ENCODE peak calls at places on chromosomes 1 and 21, in nine cellular contexts. V, B, U, F, P, E, X, M and N are unnamed samples.

GRCh38 chr1:99647460-99647859 is 1.5 kb downstream of the PALMD start:
- DNase-seq in V (no peak), B (no peak), U (no peak), F (no peak), P (no peak), E (no peak), X (no peak), M (no peak), N (no peak)

GRCh38 chr1:117479086-117479485 is 111.8 kb downstream of the MAN1A2 start:
- DNase-seq in V (no peak), B (no peak), U (no peak), F (no peak), P (no peak), E (no peak), X (no peak), M (no peak), N (no peak)

GRCh38 chr1:234659538-234659937 is 49.6 kb upstream of the IRF2BP2 start:
- DNase-seq in V (no peak), B (peak; percentile 69), U (no peak), F (peak; percentile 77), P (no peak), E (no peak), X (peak; percentile 87), M (peak; percentile 89), N (no peak)

GRCh38 chr1:71834570-71835441 is 447.5 kb downstream of the NEGR1 start:
- DNase-seq in V (no peak), B (no peak), U (no peak), F (no peak), P (no peak), E (no peak), X (no peak), M (peak; percentile 2), N (no peak)

GRCh38 chr1:6464514-6464836 is 1.5 kb downstream of the TNFRSF25 start:
- DNase-seq in V (peak; percentile 40), B (no peak), U (peak; percentile 58), F (no peak), P (peak; percentile 37), E (peak; percentile 43), X (no peak), M (no peak), N (no peak)

GRCh38 chr21:36624105-36624504 is 74.8 kb upstream of the SIM2 start:
- DNase-seq in V (no peak), B (no peak), U (no peak), F (no peak), P (no peak), E (no peak), X (no peak), M (no peak), N (no peak)

GRCh38 chr1:7573481-7573880 is 197.6 kb upstream of the VAMP3 start:
- DNase-seq in V (no peak), B (no peak), U (no peak), F (no peak), P (no peak), E (no peak), X (no peak), M (no peak), N (no peak)

GRCh38 chr1:54800041-54800898 is 853 bp downstream of the TTC22 start:
- DNase-seq in V (no peak), B (no peak), U (no peak), F (no peak), P (peak; percentile 8), E (no peak), X (no peak), M (no peak), N (no peak)

GRCh38 chr1:108962681-108963051 is 618 bp downstream of the CLCC1 start:
- DNase-seq in V (no peak), B (peak; percentile 13), U (peak; percentile 9), F (no peak), P (peak; percentile 47), E (peak; percentile 5), X (no peak), M (peak; percentile 6), N (no peak)

GRCh38 chr1:63617450-63617849 is 24.2 kb downstream of the PGM1 start:
- DNase-seq in V (no peak), B (no peak), U (no peak), F (no peak), P (no peak), E (no peak), X (no peak), M (no peak), N (no peak)

GRCh38 chr1:162219461-162219860 is 150.0 kb downstream of the NOS1AP start:
- DNase-seq in V (no peak), B (no peak), U (no peak), F (no peak), P (no peak), E (peak; percentile 82), X (no peak), M (no peak), N (no peak)

GRCh38 chr1:59333626-59334277 is 36.9 kb downstream of the FGGY start:
- DNase-seq in V (no peak), B (no peak), U (no peak), F (no peak), P (no peak), E (no peak), X (no peak), M (no peak), N (no peak)

GRCh38 chr1:202365092-202365815 is 16.8 kb downstream of the PPP1R12B start:
- DNase-seq in V (no peak), B (peak; percentile 57), U (no peak), F (peak; percentile 34), P (no peak), E (no peak), X (peak; percentile 51), M (peak; percentile 51), N (no peak)

GRCh38 chr1:33758698-33759097 is 105.2 kb upstream of the HMGB4 start:
- DNase-seq in V (no peak), B (no peak), U (no peak), F (peak; percentile 65), P (no peak), E (no peak), X (peak; percentile 45), M (peak; percentile 7), N (no peak)

GRCh38 chr1:240210026-240210425 is 118.3 kb downstream of the FMN2 start:
- DNase-seq in V (no peak), B (no peak), U (no peak), F (peak; percentile 18), P (no peak), E (no peak), X (no peak), M (peak; percentile 71), N (no peak)

GRCh38 chr1:107821340-107821739 is 143.6 kb downstream of the VAV3 start:
- DNase-seq in V (no peak), B (no peak), U (no peak), F (no peak), P (no peak), E (no peak), X (no peak), M (no peak), N (no peak)

GRCh38 chr1:44217809-44218410 is 4.6 kb downstream of the DMAP1 start:
- DNase-seq in V (peak; percentile 52), B (peak; percentile 75), U (peak; percentile 66), F (peak; percentile 35), P (peak; percentile 87), E (peak; percentile 82), X (peak; percentile 54), M (peak; percentile 62), N (peak; percentile 53)

GRCh38 chr1:110203021-110203661 is 7.0 kb upstream of the KCNC4 start:
- DNase-seq in V (peak; percentile 78), B (peak; percentile 82), U (peak; percentile 53), F (peak; percentile 68), P (peak; percentile 66), E (peak; percentile 70), X (peak; percentile 62), M (peak; percentile 66), N (peak; percentile 48)